ENCODE peak calls at places on chromosomes 4 and X, in six cellular contexts. One of them, this sample, is unnamed.

GRCh38 chr4:176223561-176223960 is 28.2 kb upstream of the SPATA4 start:
- DNase-seq in mucosa of descending colon: no peak
- DNase-seq in HFF-Myc: no peak
- DNase-seq in OCI-LY7: no peak
- DNase-seq in neural crest cell: no peak
- DNase-seq in fibroblast of the aortic adventitia: no peak
- DNase-seq in this sample: no peak

GRCh38 chr4:40471923-40472322 is 136.8 kb downstream of the CHRNA9 start:
- DNase-seq in HFF-Myc: no peak
- DNase-seq in fibroblast of the aortic adventitia: no peak
- DNase-seq in neural crest cell: no peak
- DNase-seq in mucosa of descending colon: no peak
- DNase-seq in OCI-LY7: no peak
- DNase-seq in this sample: no peak

GRCh38 chr4:48332661-48333060 is 8.7 kb upstream of the SLAIN2 start:
- DNase-seq in OCI-LY7: no peak
- DNase-seq in fibroblast of the aortic adventitia: no peak
- DNase-seq in neural crest cell: no peak
- DNase-seq in HFF-Myc: no peak
- DNase-seq in mucosa of descending colon: no peak
- DNase-seq in this sample: no peak

GRCh38 chrX:119762718-119763117 is 4.3 kb downstream of the SOWAHD start:
- DNase-seq in neural crest cell: no peak
- DNase-seq in fibroblast of the aortic adventitia: peak
- DNase-seq in HFF-Myc: no peak
- DNase-seq in OCI-LY7: no peak
- DNase-seq in mucosa of descending colon: no peak
- DNase-seq in this sample: no peak

GRCh38 chr4:2714071-2714770 is 41.9 kb downstream of the TNIP2 start:
- DNase-seq in OCI-LY7: no peak
- DNase-seq in fibroblast of the aortic adventitia: peak
- DNase-seq in HFF-Myc: no peak
- DNase-seq in neural crest cell: no peak
- DNase-seq in mucosa of descending colon: no peak
- DNase-seq in this sample: no peak

GRCh38 chrX:39603291-39603690 is 494.5 kb downstream of the BCOR start:
- DNase-seq in mucosa of descending colon: no peak
- DNase-seq in OCI-LY7: no peak
- DNase-seq in neural crest cell: no peak
- DNase-seq in HFF-Myc: no peak
- DNase-seq in fibroblast of the aortic adventitia: no peak
- DNase-seq in this sample: no peak

GRCh38 chr4:153735901-153736461 is 23.8 kb downstream of the RNF175 start:
- DNase-seq in OCI-LY7: no peak
- DNase-seq in mucosa of descending colon: no peak
- DNase-seq in neural crest cell: no peak
- DNase-seq in fibroblast of the aortic adventitia: peak
- DNase-seq in HFF-Myc: no peak
- DNase-seq in this sample: no peak

GRCh38 chr4:177441061-177441802 is 1.0 kb downstream of the AGA start:
- DNase-seq in OCI-LY7: peak
- DNase-seq in HFF-Myc: no peak
- DNase-seq in neural crest cell: no peak
- DNase-seq in fibroblast of the aortic adventitia: peak
- DNase-seq in mucosa of descending colon: no peak
- DNase-seq in this sample: no peak

GRCh38 chr4:31655328-31655727 is 935.2 kb downstream of the PCDH7 start:
- DNase-seq in neural crest cell: no peak
- DNase-seq in OCI-LY7: no peak
- DNase-seq in HFF-Myc: no peak
- DNase-seq in mucosa of descending colon: no peak
- DNase-seq in fibroblast of the aortic adventitia: peak
- DNase-seq in this sample: no peak

GRCh38 chr4:6324461-6324998 is 54.9 kb downstream of the WFS1 start:
- DNase-seq in OCI-LY7: no peak
- DNase-seq in neural crest cell: no peak
- DNase-seq in mucosa of descending colon: no peak
- DNase-seq in fibroblast of the aortic adventitia: no peak
- DNase-seq in HFF-Myc: no peak
- DNase-seq in this sample: no peak

GRCh38 chrX:42017971-42018370 is 94.6 kb upstream of the CASK start:
- DNase-seq in neural crest cell: no peak
- DNase-seq in fibroblast of the aortic adventitia: no peak
- DNase-seq in OCI-LY7: no peak
- DNase-seq in mucosa of descending colon: no peak
- DNase-seq in HFF-Myc: no peak
- DNase-seq in this sample: no peak

GRCh38 chr4:14810121-14810520 is 192.2 kb upstream of the CPEB2 start:
- DNase-seq in HFF-Myc: no peak
- DNase-seq in OCI-LY7: no peak
- DNase-seq in neural crest cell: no peak
- DNase-seq in fibroblast of the aortic adventitia: no peak
- DNase-seq in mucosa of descending colon: no peak
- DNase-seq in this sample: no peak

GRCh38 chr4:87224036-87224923 is 3.9 kb upstream of the KLHL8 start:
- DNase-seq in neural crest cell: no peak
- DNase-seq in HFF-Myc: no peak
- DNase-seq in OCI-LY7: no peak
- DNase-seq in mucosa of descending colon: no peak
- DNase-seq in fibroblast of the aortic adventitia: no peak
- DNase-seq in this sample: no peak

GRCh38 chrX:106802388-106803275 is at the start of gene TBC1D8B:
- DNase-seq in OCI-LY7: peak
- DNase-seq in neural crest cell: peak
- DNase-seq in fibroblast of the aortic adventitia: peak
- DNase-seq in HFF-Myc: peak
- DNase-seq in mucosa of descending colon: peak
- DNase-seq in this sample: peak

GRCh38 chr4:150395872-150396271 is 186.1 kb upstream of the MAB21L2 start:
- DNase-seq in HFF-Myc: no peak
- DNase-seq in mucosa of descending colon: no peak
- DNase-seq in OCI-LY7: no peak
- DNase-seq in neural crest cell: no peak
- DNase-seq in fibroblast of the aortic adventitia: no peak
- DNase-seq in this sample: no peak

GRCh38 chrX:48516285-48516684 is 5.3 kb upstream of the EBP start:
- DNase-seq in OCI-LY7: no peak
- DNase-seq in HFF-Myc: no peak
- DNase-seq in neural crest cell: no peak
- DNase-seq in fibroblast of the aortic adventitia: no peak
- DNase-seq in mucosa of descending colon: no peak
- DNase-seq in this sample: no peak
- TF ChIP-seq CTCF in OCI-LY7: no peak
- TF ChIP-seq CTCF in HFF-Myc: no peak
- TF ChIP-seq CTCF in neural crest cell: no peak
- TF ChIP-seq CTCF in fibroblast of the aortic adventitia: no peak
- TF ChIP-seq CTCF in mucosa of descending colon: no peak
- TF ChIP-seq CTCF in this sample: no peak

GRCh38 chr4:108013955-108014354 is 24.3 kb downstream of the HADH start:
- DNase-seq in fibroblast of the aortic adventitia: no peak
- DNase-seq in neural crest cell: no peak
- DNase-seq in OCI-LY7: no peak
- DNase-seq in HFF-Myc: no peak
- DNase-seq in mucosa of descending colon: no peak
- DNase-seq in this sample: no peak

GRCh38 chr4:108013332-108013731 is 23.6 kb downstream of the HADH start:
- DNase-seq in mucosa of descending colon: no peak
- DNase-seq in HFF-Myc: no peak
- DNase-seq in fibroblast of the aortic adventitia: no peak
- DNase-seq in OCI-LY7: no peak
- DNase-seq in neural crest cell: no peak
- DNase-seq in this sample: no peak

GRCh38 chr4:108024078-108024990 is 34.6 kb downstream of the HADH start:
- DNase-seq in fibroblast of the aortic adventitia: no peak
- DNase-seq in neural crest cell: no peak
- DNase-seq in HFF-Myc: no peak
- DNase-seq in OCI-LY7: no peak
- DNase-seq in mucosa of descending colon: no peak
- DNase-seq in this sample: no peak

GRCh38 chr4:108018038-108018883 is 28.6 kb downstream of the HADH start:
- DNase-seq in HFF-Myc: peak
- DNase-seq in neural crest cell: peak
- DNase-seq in fibroblast of the aortic adventitia: peak
- DNase-seq in OCI-LY7: peak
- DNase-seq in mucosa of descending colon: no peak
- DNase-seq in this sample: peak

GRCh38 chr4:108018884-108019187 is 29.1 kb downstream of the HADH start:
- DNase-seq in OCI-LY7: no peak
- DNase-seq in mucosa of descending colon: no peak
- DNase-seq in HFF-Myc: no peak
- DNase-seq in fibroblast of the aortic adventitia: no peak
- DNase-seq in neural crest cell: no peak
- DNase-seq in this sample: no peak
- TF ChIP-seq CTCF in OCI-LY7: no peak
- TF ChIP-seq CTCF in mucosa of descending colon: no peak
- TF ChIP-seq CTCF in HFF-Myc: no peak
- TF ChIP-seq CTCF in fibroblast of the aortic adventitia: no peak
- TF ChIP-seq CTCF in neural crest cell: peak
- TF ChIP-seq CTCF in this sample: no peak

GRCh38 chrX:19121898-19122640 is at the start of gene ADGRG2:
- DNase-seq in HFF-Myc: no peak
- DNase-seq in OCI-LY7: no peak
- DNase-seq in mucosa of descending colon: no peak
- DNase-seq in fibroblast of the aortic adventitia: peak
- DNase-seq in neural crest cell: peak
- DNase-seq in this sample: peak
- TF ChIP-seq CTCF in HFF-Myc: no peak
- TF ChIP-seq CTCF in OCI-LY7: no peak
- TF ChIP-seq CTCF in mucosa of descending colon: no peak
- TF ChIP-seq CTCF in fibroblast of the aortic adventitia: peak
- TF ChIP-seq CTCF in neural crest cell: no peak
- TF ChIP-seq CTCF in this sample: no peak

GRCh38 chr4:109815151-109816081 is at the start of gene GAR1:
- DNase-seq in HFF-Myc: peak
- DNase-seq in mucosa of descending colon: peak
- DNase-seq in fibroblast of the aortic adventitia: peak
- DNase-seq in OCI-LY7: peak
- DNase-seq in neural crest cell: peak
- DNase-seq in this sample: peak
- TF ChIP-seq CTCF in HFF-Myc: no peak
- TF ChIP-seq CTCF in mucosa of descending colon: no peak
- TF ChIP-seq CTCF in fibroblast of the aortic adventitia: no peak
- TF ChIP-seq CTCF in OCI-LY7: no peak
- TF ChIP-seq CTCF in neural crest cell: peak
- TF ChIP-seq CTCF in this sample: no peak

DNA sequence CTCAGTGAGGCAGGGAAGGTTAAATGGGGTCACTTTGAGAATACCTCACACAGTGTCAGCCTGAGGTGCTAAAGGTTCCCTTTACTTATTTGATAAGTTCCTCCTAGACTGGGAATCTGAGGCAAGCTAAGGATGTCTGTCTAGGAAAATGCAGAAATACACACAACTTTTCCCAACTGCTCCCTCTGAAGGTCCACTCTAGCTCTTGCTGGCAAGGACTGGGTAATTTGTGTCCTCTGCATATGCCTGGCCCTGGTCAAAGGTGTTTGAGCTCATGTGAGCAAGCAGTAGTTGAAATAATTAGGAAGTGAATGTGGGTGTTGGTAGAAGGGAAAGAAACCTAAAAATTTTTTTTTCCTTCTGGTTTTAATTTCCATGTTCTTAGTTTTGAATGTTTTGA is 21.3 kb downstream of the TXLNG start:
- DNase-seq in HFF-Myc: no peak
- DNase-seq in OCI-LY7: no peak
- DNase-seq in neural crest cell: no peak
- DNase-seq in mucosa of descending colon: no peak
- DNase-seq in fibroblast of the aortic adventitia: peak
- DNase-seq in this sample: no peak
- TF ChIP-seq CTCF in HFF-Myc: peak
- TF ChIP-seq CTCF in OCI-LY7: no peak
- TF ChIP-seq CTCF in neural crest cell: peak
- TF ChIP-seq CTCF in mucosa of descending colon: no peak
- TF ChIP-seq CTCF in fibroblast of the aortic adventitia: peak
- TF ChIP-seq CTCF in this sample: peak

This sample was measured in osteocyte.